ENCODE peak calls at places on chromosome 6, in four cellular contexts. C is sciatic nerve; T is stimulated activated effector memory CD8-positive, alpha-beta T cell treated with anti-CD3 and anti-CD28 coated beads, Interleukin-12 subunit alpha, Interleukin-12 subunit beta, amount 100 ng/mL, for 72 hours; W is caudate nucleus. B is an unnamed sample.

GRCh38 chr6:20805027-20805426 is 270.8 kb downstream of the CDKAL1 start:
- DNase-seq in W (no peak), T (no peak), C (no peak), B (no peak)

GRCh38 chr6:48990746-48991145 is 472.3 kb downstream of the MMUT start:
- DNase-seq in C (no peak), T (no peak), W (no peak), B (no peak)

GRCh38 chr6:75633045-75633444 is 31.4 kb downstream of the SENP6 start:
- DNase-seq in W (no peak), T (no peak), C (no peak), B (no peak)

GRCh38 chr6:145704153-145704781 is 31.1 kb downstream of the EPM2A start:
- DNase-seq in W (no peak), T (no peak), C (no peak), B (no peak)

GRCh38 chr6:32982084-32982701 is 13.8 kb downstream of the BRD2 start:
- DNase-seq in C (no peak), T (peak), W (no peak), B (no peak)

GRCh38 chr6:113857565-113858066 is 471 bp downstream of the MARCKS start:
- DNase-seq in T (no peak), C (peak), W (no peak), B (peak)

GRCh38 chr6:166633732-166634535 is 6.9 kb upstream of the RPS6KA2 start:
- DNase-seq in C (no peak), T (no peak), W (no peak), B (no peak)

GRCh38 chr6:30744054-30744805 is at the start of gene IER3:
- DNase-seq in W (no peak), C (peak), T (peak), B (peak)

GRCh38 chr6:113076116-113076515 is 729.0 kb downstream of the RFPL4B start:
- DNase-seq in C (no peak), T (no peak), W (no peak), B (no peak)

GRCh38 chr6:31271641-31272357 is at the start of gene HLA-C:
- DNase-seq in T (peak), W (peak), C (peak), B (peak)

GRCh38 chr6:134170844-134171243 is 118.4 kb upstream of the SLC2A12 start:
- DNase-seq in W (no peak), T (no peak), C (no peak), B (no peak)